ENCODE peak calls at places on chromosomes 4 and X, in nine cellular contexts. P is endothelial cell of umbilical vein, E is HCT116, B is stomach, K is suprapubic skin, Z is breast epithelium, J is GM12878, U is spleen, S is GM12891. Y is an unnamed sample.

GRCh38 chrX:5236096-5236495 is 992.6 kb downstream of the NLGN4X start:
- DNase-seq in P (no peak), E (no peak), B (no peak), K (no peak), Z (no peak), J (no peak), U (no peak), S (no peak), Y (no peak)

GRCh38 chr4:4640692-4641091 is 98.8 kb upstream of the STX18 start:
- DNase-seq in P (no peak), E (no peak), B (no peak), K (no peak), Z (no peak), J (no peak), U (no peak), S (no peak), Y (no peak)

GRCh38 chrX:121579016-121579760 is 531.8 kb downstream of the GLUD2 start:
- DNase-seq in P (peak), E (peak), B (no peak), K (no peak), Z (no peak), J (peak), U (no peak), S (no peak), Y (no peak)

GRCh38 chr4:87430038-87430437 is 7.7 kb downstream of the NUDT9 start:
- DNase-seq in P (no peak), E (no peak), B (no peak), K (no peak), Z (no peak), J (no peak), U (no peak), S (no peak), Y (no peak)

GRCh38 chrX:39161856-39162255 is 360.6 kb downstream of the MID1IP1 start:
- DNase-seq in P (no peak), E (no peak), B (no peak), K (no peak), Z (no peak), J (no peak), U (no peak), S (no peak), Y (no peak)

GRCh38 chr4:174154455-174154854 is 129.0 kb downstream of the FBXO8 start:
- DNase-seq in P (peak), E (no peak), B (no peak), K (no peak), Z (no peak), J (no peak), U (no peak), S (no peak), Y (no peak)

GRCh38 chr4:167233523-167234387 is 539 bp downstream of the SPOCK3 start:
- DNase-seq in P (peak), E (no peak), B (no peak), K (no peak), Z (no peak), J (no peak), U (no peak), S (no peak), Y (peak)

GRCh38 chr4:107913283-107913899 is 18.0 kb upstream of the CYP2U1 start:
- DNase-seq in P (peak), E (peak), B (no peak), K (no peak), Z (no peak), J (no peak), U (no peak), S (no peak), Y (no peak)

GRCh38 chr4:67929447-67929846 is 33.8 kb downstream of the TMPRSS11A start:
- DNase-seq in P (no peak), E (peak), B (no peak), K (no peak), Z (no peak), J (no peak), U (no peak), S (no peak), Y (no peak)

GRCh38 chrX:103565752-103566151 is 19.6 kb upstream of the TCEAL4 start:
- DNase-seq in P (no peak), E (no peak), B (no peak), K (no peak), Z (no peak), J (no peak), U (no peak), S (no peak), Y (no peak)

GRCh38 chrX:24426340-24426913 is 38.7 kb upstream of the PDK3 start:
- DNase-seq in P (peak), E (no peak), B (no peak), K (no peak), Z (no peak), J (no peak), U (no peak), S (no peak), Y (no peak)

GRCh38 chr4:16967722-16968121 is 69.3 kb upstream of the LDB2 start:
- DNase-seq in P (peak), E (no peak), B (peak), K (peak), Z (no peak), J (no peak), U (no peak), S (no peak), Y (no peak)

GRCh38 chrX:30824275-30824674 is 64.8 kb downstream of the TAB3 start:
- DNase-seq in P (no peak), E (no peak), B (no peak), K (no peak), Z (no peak), J (no peak), U (no peak), S (no peak), Y (no peak)

GRCh38 chrX:78747471-78747870 is at the start of gene LPAR4:
- DNase-seq in P (peak), E (no peak), B (no peak), K (no peak), Z (no peak), J (no peak), U (no peak), S (no peak), Y (no peak)

GRCh38 chr4:182093947-182094346 is 149.3 kb upstream of the TENM3 start:
- DNase-seq in P (no peak), E (no peak), B (no peak), K (no peak), Z (no peak), J (no peak), U (no peak), S (no peak), Y (no peak)

GRCh38 chr4:80189581-80189955 is 7.7 kb upstream of the PRDM8 start:
- DNase-seq in P (no peak), E (no peak), B (no peak), K (no peak), Z (no peak), J (no peak), U (no peak), S (no peak), Y (no peak)

GRCh38 chrX:40885984-40886383 is 150.6 kb upstream of the MED14 start:
- DNase-seq in P (no peak), E (no peak), B (no peak), K (no peak), Z (no peak), J (no peak), U (no peak), S (no peak), Y (no peak)

GRCh38 chr4:16124232-16124631 is 40.4 kb upstream of the PROM1 start:
- DNase-seq in P (no peak), E (no peak), B (no peak), K (no peak), Z (no peak), J (no peak), U (no peak), S (no peak), Y (no peak)

GRCh38 chr4:37967749-37968148 is 7.6 kb downstream of the PTTG2 start:
- DNase-seq in P (no peak), E (no peak), B (no peak), K (no peak), Z (no peak), J (no peak), U (no peak), S (no peak), Y (no peak)

GRCh38 chr4:87732033-87732770 is 67.2 kb upstream of the IBSP start:
- DNase-seq in P (no peak), E (no peak), B (no peak), K (no peak), Z (no peak), J (no peak), U (no peak), S (no peak), Y (no peak)

GRCh38 chr4:7332216-7333023 is 102.3 kb downstream of the PSAPL1 start:
- DNase-seq in P (no peak), E (no peak), B (no peak), K (no peak), Z (no peak), J (no peak), U (peak), S (no peak), Y (no peak)

GRCh38 chr4:11799182-11799581 is 370.5 kb upstream of the HS3ST1 start:
- DNase-seq in P (no peak), E (no peak), B (peak), K (no peak), Z (no peak), J (no peak), U (no peak), S (no peak), Y (no peak)
- TF ChIP-seq POLR2AphosphoS5 in P (no peak), E (no peak), B (no peak), K (no peak), Z (no peak), J (no peak), U (no peak), S (no peak), Y (no peak)

DNA sequence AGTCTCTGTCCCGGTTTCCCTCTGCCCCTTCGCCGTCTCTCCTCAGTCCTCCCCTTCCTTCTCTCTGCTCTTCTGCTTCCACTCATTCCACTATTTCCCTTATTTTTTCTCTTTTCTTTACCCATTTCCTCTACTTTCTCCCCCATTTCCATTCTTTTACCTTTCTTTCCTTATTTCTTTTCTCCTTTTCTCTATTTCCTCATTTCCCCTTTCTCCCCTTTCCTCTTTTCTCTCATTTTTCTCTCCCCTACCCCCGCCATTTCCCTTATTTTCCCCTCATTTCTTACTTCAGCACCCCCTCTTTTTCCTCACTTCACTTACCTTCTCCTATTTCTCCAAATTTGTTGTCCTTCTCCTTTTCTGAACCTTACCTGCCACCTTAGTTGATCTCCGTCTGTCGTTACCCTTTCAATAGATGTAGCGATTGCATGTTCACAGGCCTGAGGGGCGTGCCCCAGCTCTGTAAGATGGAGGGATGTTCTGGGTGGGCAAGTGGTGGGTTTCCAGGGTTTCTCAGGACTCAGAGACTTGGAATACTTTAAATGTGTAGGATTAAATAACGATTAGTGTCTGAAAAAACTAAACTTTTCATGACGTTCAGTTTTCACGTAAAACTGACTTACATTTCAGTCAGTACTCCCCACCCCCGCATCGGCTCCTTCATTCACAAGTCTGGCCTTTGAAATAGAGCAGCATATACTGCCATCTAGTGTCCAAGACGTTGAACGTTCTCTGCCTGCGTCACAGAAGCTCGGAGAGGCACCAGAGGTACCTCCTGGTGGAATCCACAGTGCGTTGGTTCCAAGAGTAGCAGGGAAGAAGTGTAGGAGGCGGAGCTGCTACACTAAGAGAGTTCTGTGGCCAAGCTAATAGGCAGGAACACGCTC is 641 bp upstream of the NCBP2L start:
- DNase-seq in P (peak), E (peak), B (peak), K (peak), Z (peak), J (peak), U (peak), S (peak), Y (peak)
- TF ChIP-seq POLR2A in P (no peak), E (no peak), B (no peak), K (no peak), Z (no peak), J (no peak), U (no peak), S (no peak), Y (no peak)

DNA sequence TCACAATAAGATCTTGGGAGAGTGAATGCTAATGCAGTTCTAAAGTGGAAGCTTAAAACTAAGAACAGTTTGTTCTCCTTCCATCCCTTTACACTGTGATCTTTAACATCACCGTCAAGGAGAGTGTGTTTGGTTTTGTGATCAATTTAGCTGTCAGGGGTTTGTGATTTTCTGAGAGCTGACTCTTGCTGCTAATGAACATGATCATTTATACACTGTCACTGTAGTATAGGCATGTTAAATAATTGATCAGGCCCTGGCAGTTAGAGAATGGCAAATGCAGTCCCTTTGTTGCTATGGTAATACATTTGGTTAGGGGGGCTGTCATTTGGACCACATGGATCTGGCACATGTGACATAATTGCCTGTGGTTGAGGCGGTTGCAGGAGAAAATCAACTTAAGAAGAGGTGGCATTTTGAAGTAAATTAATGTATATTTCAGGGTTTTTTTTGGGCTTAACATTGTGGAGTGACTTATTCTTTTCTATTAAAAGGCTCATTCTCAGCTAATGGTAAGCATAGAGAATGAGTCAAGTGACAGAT is 113.9 kb downstream of the FHIP1A start:
- DNase-seq in P (no peak), E (no peak), B (no peak), K (no peak), Z (no peak), J (no peak), U (no peak), S (no peak), Y (no peak)
- TF ChIP-seq POLR2AphosphoS5 in P (no peak), E (no peak), B (no peak), K (no peak), Z (no peak), J (no peak), U (no peak), S (no peak), Y (no peak)

DNA sequence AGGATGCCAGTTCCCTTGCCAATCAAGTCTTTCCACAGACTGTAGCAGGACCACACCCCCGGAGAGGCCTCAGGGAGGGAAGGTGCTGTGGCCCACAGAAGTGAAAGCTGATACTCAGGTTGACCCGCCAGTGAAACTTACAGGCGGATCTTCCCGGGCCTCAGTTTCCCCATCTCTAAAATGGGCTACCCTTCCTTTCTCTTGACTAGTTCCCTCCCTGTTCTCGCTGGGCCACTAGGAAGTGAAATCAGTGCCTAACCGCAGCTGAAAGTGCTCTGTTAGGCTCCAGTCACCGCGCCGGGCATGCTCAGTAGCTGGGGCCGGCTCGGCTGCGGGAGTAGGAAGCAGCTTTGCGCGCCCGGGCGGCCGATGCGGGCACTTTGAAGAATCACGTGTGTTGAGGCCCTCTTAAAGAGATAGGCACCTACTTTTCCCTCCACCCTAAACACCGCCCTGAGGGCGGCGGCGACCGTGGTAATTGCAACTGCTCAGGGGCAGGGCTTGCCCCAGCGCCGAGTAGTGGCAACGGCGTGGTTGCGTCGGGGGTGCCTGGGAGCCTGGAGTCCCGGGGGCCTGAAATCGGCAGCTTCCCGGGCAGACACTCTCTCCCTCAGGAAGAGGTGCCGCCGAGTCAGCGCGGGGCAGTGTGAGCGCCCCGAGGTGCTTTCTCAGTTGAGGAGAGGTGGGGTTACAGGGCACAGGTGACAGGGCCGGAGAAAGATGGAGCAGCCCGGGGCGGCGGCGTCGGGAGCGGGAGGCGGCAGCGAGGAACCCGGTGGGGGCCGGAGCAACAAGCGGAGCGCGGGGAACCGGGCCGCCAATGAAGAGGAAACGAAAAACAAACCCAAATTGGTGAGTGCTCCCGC is at the start of gene DIAPH2:
- DNase-seq in P (peak), E (peak), B (peak), K (peak), Z (peak), J (peak), U (peak), S (peak), Y (peak)
- TF ChIP-seq POLR2A in P (no peak), E (no peak), B (no peak), K (no peak), Z (no peak), J (peak), U (no peak), S (no peak), Y (no peak)

DNA sequence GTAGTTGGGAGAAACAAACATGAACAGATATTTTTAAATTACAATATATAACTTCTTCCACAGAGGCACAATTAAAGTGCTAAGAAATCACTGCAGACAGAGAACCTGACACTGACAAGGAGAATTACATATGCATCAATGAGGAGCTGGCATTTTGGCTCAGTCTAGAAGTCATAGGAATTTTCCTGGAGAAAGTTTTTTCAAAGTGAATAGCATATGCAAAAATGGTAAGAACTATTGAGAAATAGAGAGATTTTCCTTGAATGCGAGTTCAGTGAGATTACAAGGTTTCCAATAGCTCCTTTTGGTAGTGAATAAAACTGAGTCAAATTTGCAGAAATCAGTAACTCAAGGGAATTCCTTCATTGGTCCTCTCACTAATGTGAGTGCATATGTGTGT is 557.6 kb downstream of the PPARGC1A start:
- DNase-seq in P (no peak), E (no peak), B (no peak), K (no peak), Z (no peak), J (no peak), U (no peak), S (no peak), Y (no peak)
- TF ChIP-seq POLR2AphosphoS5 in P (no peak), E (no peak), B (no peak), K (no peak), Z (no peak), J (no peak), U (no peak), S (no peak), Y (no peak)

GRCh38 chr4:99949034-99949998 is 759 bp downstream of the H2AZ1 start:
- DNase-seq in P (peak), E (peak), B (peak), K (peak), Z (peak), J (peak), U (peak), S (peak), Y (peak)
- TF ChIP-seq POLR2A in P (no peak), E (peak), B (no peak), K (no peak), Z (no peak), J (peak), U (no peak), S (no peak), Y (no peak)

DNA sequence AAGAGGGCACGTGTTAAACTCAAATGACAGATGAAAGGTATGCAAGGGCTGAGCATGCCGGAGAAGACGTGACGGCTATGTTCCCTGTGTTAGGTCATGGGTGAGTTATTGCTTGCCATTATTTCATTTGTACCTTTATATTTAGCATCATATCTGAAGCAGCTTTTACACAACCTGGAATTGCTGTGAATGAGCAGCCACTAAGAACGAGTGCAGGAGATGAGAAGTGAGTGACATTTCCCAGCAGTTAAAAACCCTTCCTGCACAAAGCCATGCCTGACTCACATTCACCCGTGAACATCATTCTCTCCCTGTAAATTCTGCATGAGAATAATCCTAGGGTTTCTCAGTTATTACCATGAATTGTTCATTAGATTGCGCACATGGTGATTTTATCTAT is 433.2 kb upstream of the ZFP42 start:
- DNase-seq in P (no peak), E (no peak), B (no peak), K (no peak), Z (no peak), J (no peak), U (no peak), S (no peak), Y (no peak)
- TF ChIP-seq POLR2AphosphoS5 in P (no peak), E (no peak), B (no peak), K (no peak), Z (no peak), J (no peak), U (no peak), S (no peak), Y (no peak)

DNA sequence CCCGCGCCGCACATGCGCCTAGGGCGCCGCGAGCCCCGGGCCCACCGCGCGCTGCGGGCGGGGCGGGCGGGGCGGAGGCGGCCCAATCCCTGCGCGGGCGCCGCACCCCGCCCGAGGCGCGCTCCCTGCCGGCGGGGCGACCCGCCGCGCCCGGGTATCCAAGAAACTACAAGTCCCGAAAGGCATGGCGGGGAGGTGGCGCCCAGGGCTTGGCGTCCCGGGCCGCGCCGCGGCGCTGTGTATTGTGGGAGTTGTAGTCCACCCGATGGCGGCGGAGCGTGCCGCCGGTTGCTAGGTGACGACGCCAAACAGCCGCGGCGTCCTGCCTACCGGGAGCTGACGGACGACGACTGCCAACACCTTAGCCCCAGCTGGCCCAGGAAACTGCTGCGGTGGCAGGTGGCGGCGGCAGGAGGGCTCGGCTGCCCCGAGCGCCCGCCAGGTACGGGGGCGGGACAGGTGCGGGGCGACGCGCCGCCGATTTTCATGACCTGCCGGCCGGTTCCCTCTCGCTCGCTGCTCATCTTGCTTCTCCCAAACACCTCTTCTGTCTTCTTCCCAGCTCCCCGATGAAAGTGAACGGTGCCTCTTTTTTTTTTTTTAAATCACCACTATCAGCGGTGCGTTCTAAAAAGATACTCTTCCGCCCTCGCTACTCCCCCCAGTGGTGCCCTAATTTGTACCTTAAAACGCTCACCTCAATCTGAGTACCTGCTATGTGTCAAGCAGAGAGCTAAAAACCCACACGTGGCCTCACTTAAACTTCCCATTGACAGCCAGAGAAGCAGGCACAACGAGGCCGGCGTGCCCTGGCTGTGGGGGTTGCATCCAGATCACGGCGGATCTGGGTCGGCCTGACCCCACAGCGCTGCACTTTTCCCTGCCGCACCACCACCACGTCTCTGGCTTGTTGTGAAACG is at the start of gene CFAP99:
- DNase-seq in P (peak), E (peak), B (peak), K (peak), Z (peak), J (peak), U (peak), S (peak), Y (peak)
- TF ChIP-seq POLR2A in P (no peak), E (no peak), B (no peak), K (no peak), Z (no peak), J (no peak), U (no peak), S (no peak), Y (no peak)

Y was measured in GM12892.